ENCODE peak calls at places on chromosomes 5 and 9, in five cellular contexts. Q is HCT116; V is CD8-positive, alpha-beta memory T cell; A is cerebellar cortex; Y is activated gamma-delta T cell treated with Interleukin-2 at 50 U/mL for 16 hours. K is an unnamed sample.

GRCh38 chr5:37840036-37840909 is at the start of gene GDNF:
- DNase-seq in A (peak), V (no peak), Y (no peak), Q (no peak), K (peak)

GRCh38 chr9:136045595-136046554 is 49.2 kb downstream of the NACC2 start:
- DNase-seq in Q (no peak), Y (no peak), A (no peak), V (no peak), K (no peak)

GRCh38 chr5:134758504-134759341 is at the start of gene DDX46:
- DNase-seq in V (peak), Q (peak), A (peak), Y (peak), K (peak)

GRCh38 chr5:150616024-150616470 is 24.4 kb upstream of the SYNPO start:
- DNase-seq in V (no peak), A (no peak), Q (no peak), Y (no peak), K (no peak)

GRCh38 chr5:108382784-108383358 is 973 bp upstream of the FBXL17 start:
- DNase-seq in Q (no peak), A (peak), V (peak), Y (peak), K (no peak)

GRCh38 chr5:33601881-33602280 is 161.1 kb downstream of the TARS1 start:
- DNase-seq in Y (no peak), Q (no peak), A (no peak), V (no peak), K (no peak)

GRCh38 chr5:134968055-134968454 is 348 bp downstream of the CATSPER3 start:
- DNase-seq in V (no peak), Q (no peak), A (no peak), Y (no peak), K (no peak)

GRCh38 chr9:76585487-76586459 is 126.8 kb downstream of the GCNT1 start:
- DNase-seq in Q (no peak), A (peak), Y (no peak), V (no peak), K (peak)

GRCh38 chr5:45796959-45797553 is 100.9 kb upstream of the HCN1 start:
- DNase-seq in Y (no peak), Q (no peak), A (no peak), V (no peak), K (no peak)

GRCh38 chr5:90446961-90447360 is 27.6 kb downstream of the MBLAC2 start:
- DNase-seq in Q (no peak), V (no peak), A (no peak), Y (no peak), K (no peak)